ENCODE peak calls at places on chromosomes 3 and 15, in nine cellular contexts. N, E, S, P, T, L, D, K and V are unnamed samples.

GRCh38 chr3:139982404-139982803 is 47.4 kb downstream of the CLSTN2 start:
- DNase-seq in D (peak; percentile 0), S (no peak), T (no peak), P (no peak), N (no peak), L (no peak), E (peak; percentile 16), K (no peak), V (no peak)

GRCh38 chr3:171242951-171243350 is 216.4 kb upstream of the SLC2A2 start:
- DNase-seq in K (no peak), P (no peak), D (no peak), N (no peak), L (no peak), S (no peak), E (no peak), T (no peak), V (no peak)

GRCh38 chr15:74417230-74417629 is 16.5 kb downstream of the SEMA7A start:
- DNase-seq in E (no peak), S (no peak), T (no peak), P (no peak), K (no peak), D (peak; percentile 55), L (no peak), N (no peak), V (peak; percentile 82)

GRCh38 chr3:108283006-108283405 is 13.3 kb upstream of the HHLA2 start:
- DNase-seq in S (no peak), N (no peak), L (no peak), E (no peak), D (no peak), T (no peak), K (no peak), P (no peak), V (no peak)

GRCh38 chr3:65888980-65889706 is 149.6 kb downstream of the MAGI1 start:
- DNase-seq in E (peak; percentile 70), D (peak; percentile 97), P (no peak), N (peak; percentile 1), T (no peak), S (no peak), L (no peak), K (no peak), V (peak; percentile 96)

GRCh38 chr15:72809329-72809728 is 25.8 kb upstream of the ADPGK start:
- DNase-seq in L (no peak), S (no peak), K (peak; percentile 15), E (no peak), T (no peak), P (no peak), N (no peak), D (no peak), V (no peak)

GRCh38 chr3:59212128-59212764 is 162.4 kb upstream of the CFAP20DC start:
- DNase-seq in L (no peak), P (no peak), E (peak; percentile 22), K (peak; percentile 48), D (peak; percentile 63), S (no peak), T (no peak), N (no peak), V (peak; percentile 32)

GRCh38 chr3:98560911-98561310 is 29.1 kb downstream of the GPR15 start:
- DNase-seq in L (no peak), K (no peak), P (no peak), E (no peak), N (no peak), S (no peak), D (no peak), T (no peak), V (no peak)

GRCh38 chr3:148911597-148911996 is 46.5 kb downstream of the CPA3 start:
- DNase-seq in D (no peak), S (no peak), N (no peak), K (no peak), E (no peak), L (no peak), T (no peak), P (no peak), V (no peak)

GRCh38 chr3:108329087-108329486 is 32.7 kb downstream of the HHLA2 start:
- DNase-seq in S (no peak), P (no peak), K (no peak), N (no peak), L (no peak), E (no peak), T (no peak), D (no peak), V (no peak)

GRCh38 chr3:25678581-25678980 is 13.9 kb upstream of the TOP2B start:
- DNase-seq in E (no peak), L (no peak), P (no peak), K (no peak), T (no peak), D (peak; percentile 4), N (no peak), S (no peak), V (no peak)

GRCh38 chr3:7788881-7789280 is 712.7 kb upstream of the LMCD1 start:
- DNase-seq in S (no peak), D (no peak), K (no peak), N (no peak), P (no peak), E (no peak), L (no peak), T (no peak), V (no peak)

GRCh38 chr3:52098108-52098507 is 41.7 kb upstream of the DUSP7 start:
- DNase-seq in T (no peak), L (no peak), S (no peak), K (no peak), P (no peak), D (no peak), E (no peak), N (no peak), V (no peak)

GRCh38 chr3:113668015-113668414 is 28.4 kb downstream of the USF3 start:
- DNase-seq in E (peak; percentile 59), D (peak; percentile 74), L (no peak), N (no peak), P (no peak), T (no peak), S (no peak), K (no peak), V (no peak)

GRCh38 chr15:33243869-33244268 is 49.4 kb upstream of the FMN1 start:
- DNase-seq in P (no peak), D (peak; percentile 60), T (no peak), K (no peak), E (peak; percentile 15), N (no peak), S (no peak), L (no peak), V (peak; percentile 69)

GRCh38 chr15:63122002-63122893 is 587 bp downstream of the LACTB start:
- DNase-seq in N (peak; percentile 52), E (peak; percentile 64), S (peak; percentile 58), T (peak; percentile 99), P (peak; percentile 64), D (peak; percentile 58), L (peak; percentile 67), K (peak; percentile 65), V (peak; percentile 61)

GRCh38 chr3:61650276-61650675 is 88.9 kb downstream of the PTPRG start:
- DNase-seq in S (no peak), E (no peak), L (no peak), D (peak; percentile 92), P (no peak), N (no peak), T (no peak), K (no peak), V (peak; percentile 81)

GRCh38 chr3:119084371-119085069 is 49.9 kb upstream of the IGSF11 start:
- DNase-seq in D (no peak), T (no peak), S (no peak), P (no peak), K (no peak), L (no peak), E (no peak), N (no peak), V (no peak)

GRCh38 chr3:114380233-114380645 is 86.4 kb downstream of the TIGIT start:
- DNase-seq in K (no peak), T (no peak), S (no peak), P (no peak), E (peak; percentile 45), D (peak; percentile 93), L (no peak), N (peak; percentile 45), V (peak; percentile 78)

GRCh38 chr15:31480356-31481058 is 153.9 kb downstream of the KLF13 start:
- DNase-seq in E (no peak), P (no peak), S (no peak), T (no peak), L (no peak), D (no peak), K (no peak), N (no peak), V (no peak)

GRCh38 chr3:126052196-126053058 is 31.5 kb downstream of the SLC41A3 start:
- DNase-seq in P (no peak), E (no peak), D (no peak), T (peak; percentile 46), L (no peak), S (no peak), N (no peak), K (no peak), V (no peak)

GRCh38 chr3:71681224-71681668 is 44.0 kb downstream of the EIF4E3 start:
- DNase-seq in L (no peak), E (peak; percentile 73), D (peak; percentile 74), P (no peak), K (peak; percentile 20), S (peak; percentile 15), N (no peak), T (no peak), V (peak; percentile 56)

GRCh38 chr3:187747506-187747905 is 2.2 kb upstream of the BCL6 start:
- DNase-seq in T (no peak), K (no peak), P (no peak), E (no peak), D (no peak), N (no peak), S (no peak), L (no peak), V (no peak)

GRCh38 chr3:150106752-150107428 is 136.2 kb upstream of the PFN2 start:
- DNase-seq in P (no peak), E (peak; percentile 94), K (no peak), D (peak; percentile 92), S (no peak), N (no peak), T (no peak), L (no peak), V (peak; percentile 93)

GRCh38 chr3:157816296-157816695 is 289.9 kb downstream of the SHOX2 start:
- DNase-seq in P (no peak), N (no peak), T (no peak), S (no peak), K (no peak), E (no peak), L (no peak), D (no peak), V (no peak)

GRCh38 chr15:79494392-79494909 is 62.3 kb downstream of the MINAR1 start:
- DNase-seq in P (no peak), S (no peak), T (no peak), N (no peak), D (no peak), E (no peak), L (no peak), K (no peak), V (no peak)